ENCODE peak calls at places on chromosomes 3 and 15, in ten cellular contexts. One of them, this sample, is unnamed.

GRCh38 chr3:43190682-43191081 is 84.8 kb upstream of the POMGNT2 start:
- DNase-seq in Caki2: no peak
- DNase-seq in bronchial epithelial cell: peak
- DNase-seq in naive B cell: no peak
- DNase-seq in endothelial cell of umbilical vein: peak
- DNase-seq in NCI-H1105 treated with DMSO at 0.1 percent for 48 hours: no peak
- DNase-seq in ELR: peak
- DNase-seq in MCF 10A: peak
- DNase-seq in A549: no peak
- DNase-seq in RPMI8226: no peak
- DNase-seq in this sample: no peak

GRCh38 chr3:104909188-104909587 is 457.5 kb upstream of the ALCAM start:
- DNase-seq in Caki2: peak
- DNase-seq in bronchial epithelial cell: peak
- DNase-seq in naive B cell: no peak
- DNase-seq in endothelial cell of umbilical vein: peak
- DNase-seq in NCI-H1105 treated with DMSO at 0.1 percent for 48 hours: peak
- DNase-seq in ELR: peak
- DNase-seq in MCF 10A: peak
- DNase-seq in A549: no peak
- DNase-seq in RPMI8226: no peak
- DNase-seq in this sample: no peak

GRCh38 chr3:100891033-100891432 is 102.2 kb downstream of the ABI3BP start:
- DNase-seq in Caki2: no peak
- DNase-seq in bronchial epithelial cell: peak
- DNase-seq in naive B cell: no peak
- DNase-seq in endothelial cell of umbilical vein: peak
- DNase-seq in NCI-H1105 treated with DMSO at 0.1 percent for 48 hours: no peak
- DNase-seq in ELR: peak
- DNase-seq in MCF 10A: peak
- DNase-seq in A549: no peak
- DNase-seq in RPMI8226: no peak
- DNase-seq in this sample: peak

GRCh38 chr15:63188937-63189871 is at the start of gene RAB8B:
- DNase-seq in Caki2: peak
- DNase-seq in bronchial epithelial cell: peak
- DNase-seq in naive B cell: peak
- DNase-seq in endothelial cell of umbilical vein: peak
- DNase-seq in NCI-H1105 treated with DMSO at 0.1 percent for 48 hours: peak
- DNase-seq in ELR: peak
- DNase-seq in MCF 10A: peak
- DNase-seq in A549: peak
- DNase-seq in RPMI8226: peak
- DNase-seq in this sample: peak

GRCh38 chr15:75042730-75043508 is 19.5 kb downstream of the PPCDC start:
- DNase-seq in Caki2: peak
- DNase-seq in bronchial epithelial cell: peak
- DNase-seq in naive B cell: peak
- DNase-seq in endothelial cell of umbilical vein: peak
- DNase-seq in NCI-H1105 treated with DMSO at 0.1 percent for 48 hours: no peak
- DNase-seq in ELR: peak
- DNase-seq in MCF 10A: peak
- DNase-seq in A549: peak
- DNase-seq in RPMI8226: peak
- DNase-seq in this sample: peak

GRCh38 chr3:11600501-11601282 is 43.0 kb downstream of the VGLL4 start:
- DNase-seq in Caki2: peak
- DNase-seq in bronchial epithelial cell: peak
- DNase-seq in naive B cell: no peak
- DNase-seq in endothelial cell of umbilical vein: peak
- DNase-seq in NCI-H1105 treated with DMSO at 0.1 percent for 48 hours: no peak
- DNase-seq in ELR: peak
- DNase-seq in MCF 10A: peak
- DNase-seq in A549: peak
- DNase-seq in RPMI8226: no peak
- DNase-seq in this sample: peak

GRCh38 chr3:44184319-44184953 is 57.2 kb upstream of the TOPAZ1 start:
- DNase-seq in Caki2: no peak
- DNase-seq in bronchial epithelial cell: no peak
- DNase-seq in naive B cell: no peak
- DNase-seq in endothelial cell of umbilical vein: no peak
- DNase-seq in NCI-H1105 treated with DMSO at 0.1 percent for 48 hours: peak
- DNase-seq in ELR: no peak
- DNase-seq in MCF 10A: no peak
- DNase-seq in A549: no peak
- DNase-seq in RPMI8226: peak
- DNase-seq in this sample: no peak

GRCh38 chr3:27431116-27431515 is 53.1 kb downstream of the SLC4A7 start:
- DNase-seq in Caki2: peak
- DNase-seq in bronchial epithelial cell: peak
- DNase-seq in naive B cell: no peak
- DNase-seq in endothelial cell of umbilical vein: peak
- DNase-seq in NCI-H1105 treated with DMSO at 0.1 percent for 48 hours: no peak
- DNase-seq in ELR: peak
- DNase-seq in MCF 10A: peak
- DNase-seq in A549: peak
- DNase-seq in RPMI8226: no peak
- DNase-seq in this sample: peak

GRCh38 chr15:48631191-48631770 is 14.2 kb downstream of the FBN1 start:
- DNase-seq in Caki2: no peak
- DNase-seq in bronchial epithelial cell: no peak
- DNase-seq in naive B cell: no peak
- DNase-seq in endothelial cell of umbilical vein: no peak
- DNase-seq in NCI-H1105 treated with DMSO at 0.1 percent for 48 hours: no peak
- DNase-seq in ELR: no peak
- DNase-seq in MCF 10A: no peak
- DNase-seq in A549: no peak
- DNase-seq in RPMI8226: no peak
- DNase-seq in this sample: no peak

GRCh38 chr3:190356246-190356645 is 31.7 kb upstream of the CLDN16 start:
- DNase-seq in Caki2: no peak
- DNase-seq in bronchial epithelial cell: peak
- DNase-seq in naive B cell: no peak
- DNase-seq in endothelial cell of umbilical vein: no peak
- DNase-seq in NCI-H1105 treated with DMSO at 0.1 percent for 48 hours: no peak
- DNase-seq in ELR: no peak
- DNase-seq in MCF 10A: no peak
- DNase-seq in A549: no peak
- DNase-seq in RPMI8226: no peak
- DNase-seq in this sample: no peak

GRCh38 chr3:72380193-72380592 is 468.1 kb downstream of the SHQ1 start:
- DNase-seq in Caki2: peak
- DNase-seq in bronchial epithelial cell: peak
- DNase-seq in naive B cell: no peak
- DNase-seq in endothelial cell of umbilical vein: peak
- DNase-seq in NCI-H1105 treated with DMSO at 0.1 percent for 48 hours: no peak
- DNase-seq in ELR: peak
- DNase-seq in MCF 10A: peak
- DNase-seq in A549: no peak
- DNase-seq in RPMI8226: no peak
- DNase-seq in this sample: no peak

GRCh38 chr3:42264399-42265058 is 1.5 kb downstream of the CCK start:
- DNase-seq in Caki2: peak
- DNase-seq in bronchial epithelial cell: peak
- DNase-seq in naive B cell: no peak
- DNase-seq in endothelial cell of umbilical vein: no peak
- DNase-seq in NCI-H1105 treated with DMSO at 0.1 percent for 48 hours: no peak
- DNase-seq in ELR: peak
- DNase-seq in MCF 10A: no peak
- DNase-seq in A549: peak
- DNase-seq in RPMI8226: peak
- DNase-seq in this sample: no peak

GRCh38 chr15:31216210-31216911 is 110.3 kb upstream of the KLF13 start:
- DNase-seq in Caki2: peak
- DNase-seq in bronchial epithelial cell: peak
- DNase-seq in naive B cell: peak
- DNase-seq in endothelial cell of umbilical vein: no peak
- DNase-seq in NCI-H1105 treated with DMSO at 0.1 percent for 48 hours: peak
- DNase-seq in ELR: peak
- DNase-seq in MCF 10A: peak
- DNase-seq in A549: peak
- DNase-seq in RPMI8226: peak
- DNase-seq in this sample: peak

GRCh38 chr3:40617084-40617483 is 92.3 kb downstream of the ZNF621 start:
- DNase-seq in Caki2: no peak
- DNase-seq in bronchial epithelial cell: no peak
- DNase-seq in naive B cell: no peak
- DNase-seq in endothelial cell of umbilical vein: no peak
- DNase-seq in NCI-H1105 treated with DMSO at 0.1 percent for 48 hours: no peak
- DNase-seq in ELR: no peak
- DNase-seq in MCF 10A: no peak
- DNase-seq in A549: no peak
- DNase-seq in RPMI8226: no peak
- DNase-seq in this sample: no peak

GRCh38 chr3:135081451-135082434 is 286.7 kb downstream of the EPHB1 start:
- DNase-seq in Caki2: no peak
- DNase-seq in bronchial epithelial cell: no peak
- DNase-seq in naive B cell: no peak
- DNase-seq in endothelial cell of umbilical vein: no peak
- DNase-seq in NCI-H1105 treated with DMSO at 0.1 percent for 48 hours: no peak
- DNase-seq in ELR: no peak
- DNase-seq in MCF 10A: no peak
- DNase-seq in A549: no peak
- DNase-seq in RPMI8226: no peak
- DNase-seq in this sample: no peak

GRCh38 chr15:51076142-51076897 is 18.4 kb downstream of the TNFAIP8L3 start:
- DNase-seq in Caki2: no peak
- DNase-seq in bronchial epithelial cell: no peak
- DNase-seq in naive B cell: no peak
- DNase-seq in endothelial cell of umbilical vein: no peak
- DNase-seq in NCI-H1105 treated with DMSO at 0.1 percent for 48 hours: no peak
- DNase-seq in ELR: no peak
- DNase-seq in MCF 10A: no peak
- DNase-seq in A549: no peak
- DNase-seq in RPMI8226: no peak
- DNase-seq in this sample: no peak

GRCh38 chr3:184040010-184040409 is 8.5 kb downstream of the HTR3D start:
- DNase-seq in Caki2: no peak
- DNase-seq in bronchial epithelial cell: no peak
- DNase-seq in naive B cell: no peak
- DNase-seq in endothelial cell of umbilical vein: peak
- DNase-seq in NCI-H1105 treated with DMSO at 0.1 percent for 48 hours: peak
- DNase-seq in ELR: peak
- DNase-seq in MCF 10A: peak
- DNase-seq in A549: peak
- DNase-seq in RPMI8226: peak
- DNase-seq in this sample: no peak

GRCh38 chr3:65335587-65335986 is 647.8 kb upstream of the ADAMTS9 start:
- DNase-seq in Caki2: no peak
- DNase-seq in bronchial epithelial cell: no peak
- DNase-seq in naive B cell: no peak
- DNase-seq in endothelial cell of umbilical vein: no peak
- DNase-seq in NCI-H1105 treated with DMSO at 0.1 percent for 48 hours: no peak
- DNase-seq in ELR: no peak
- DNase-seq in MCF 10A: no peak
- DNase-seq in A549: no peak
- DNase-seq in RPMI8226: no peak
- DNase-seq in this sample: no peak